ENCODE peak calls at places on chromosomes 11 and 22, in eight cellular contexts. X is tibial nerve, G is Panc1, K is lung, S is Peyer's patch, Z is neural progenitor cell, O is colonic mucosa, H is H1. W is an unnamed sample.

GRCh38 chr22:36925388-36926290 is 12.2 kb downstream of the CSF2RB start:
- DNase-seq in G (no peak), X (no peak), O (no peak), K (no peak), S (no peak), H (no peak), Z (no peak), W (no peak)

GRCh38 chr11:57978686-57979531 is 44.8 kb upstream of the OR9Q1 start:
- DNase-seq in O (no peak), X (no peak), S (no peak), K (no peak), Z (no peak), H (no peak), G (no peak), W (no peak)

GRCh38 chr11:123235687-123236261 is 40.7 kb upstream of the CLMP start:
- DNase-seq in Z (no peak), K (no peak), S (no peak), G (no peak), H (no peak), X (peak; percentile 33), O (no peak), W (no peak)

GRCh38 chr11:69192282-69192681 is 36.5 kb downstream of the SMIM38 start:
- DNase-seq in G (no peak), K (no peak), X (no peak), H (no peak), O (no peak), S (no peak), Z (no peak), W (no peak)

GRCh38 chr22:48499456-48500425 is 1327.9 kb downstream of the BRD1 start:
- DNase-seq in S (no peak), K (no peak), X (no peak), O (no peak), Z (no peak), G (no peak), H (no peak), W (no peak)

GRCh38 chr11:68375337-68375736 is 62.9 kb downstream of the LRP5 start:
- DNase-seq in Z (no peak), H (no peak), G (no peak), S (no peak), O (no peak), X (no peak), K (no peak), W (no peak)

GRCh38 chr22:29744902-29745301 is 21.9 kb downstream of the ZMAT5 start:
- DNase-seq in X (peak; percentile 14), Z (no peak), K (no peak), O (peak; percentile 32), H (no peak), S (no peak), G (no peak), W (peak; percentile 15)

GRCh38 chr11:69868003-69868865 is 49.0 kb upstream of the FGF3 start:
- DNase-seq in O (no peak), S (no peak), X (no peak), G (no peak), K (no peak), Z (peak; percentile 90), H (no peak), W (no peak)

GRCh38 chr22:35622132-35622913 is 5.2 kb upstream of the MB start:
- DNase-seq in O (peak; percentile 63), X (no peak), K (no peak), S (no peak), Z (peak; percentile 66), G (no peak), H (no peak), W (no peak)

GRCh38 chr11:118006153-118006534 is 19.9 kb downstream of the IL10RA start:
- DNase-seq in S (no peak), H (no peak), Z (no peak), G (no peak), K (no peak), O (peak; percentile 13), X (no peak), W (no peak)
- H3K27ac ChIP-seq in S (peak overlapping the region; percentile 45), H (no peak overlapping the region), Z (no peak overlapping the region), G (no peak overlapping the region), K (no peak overlapping the region), O (no peak overlapping the region), X (no peak overlapping the region), W (no peak overlapping the region)

DNA sequence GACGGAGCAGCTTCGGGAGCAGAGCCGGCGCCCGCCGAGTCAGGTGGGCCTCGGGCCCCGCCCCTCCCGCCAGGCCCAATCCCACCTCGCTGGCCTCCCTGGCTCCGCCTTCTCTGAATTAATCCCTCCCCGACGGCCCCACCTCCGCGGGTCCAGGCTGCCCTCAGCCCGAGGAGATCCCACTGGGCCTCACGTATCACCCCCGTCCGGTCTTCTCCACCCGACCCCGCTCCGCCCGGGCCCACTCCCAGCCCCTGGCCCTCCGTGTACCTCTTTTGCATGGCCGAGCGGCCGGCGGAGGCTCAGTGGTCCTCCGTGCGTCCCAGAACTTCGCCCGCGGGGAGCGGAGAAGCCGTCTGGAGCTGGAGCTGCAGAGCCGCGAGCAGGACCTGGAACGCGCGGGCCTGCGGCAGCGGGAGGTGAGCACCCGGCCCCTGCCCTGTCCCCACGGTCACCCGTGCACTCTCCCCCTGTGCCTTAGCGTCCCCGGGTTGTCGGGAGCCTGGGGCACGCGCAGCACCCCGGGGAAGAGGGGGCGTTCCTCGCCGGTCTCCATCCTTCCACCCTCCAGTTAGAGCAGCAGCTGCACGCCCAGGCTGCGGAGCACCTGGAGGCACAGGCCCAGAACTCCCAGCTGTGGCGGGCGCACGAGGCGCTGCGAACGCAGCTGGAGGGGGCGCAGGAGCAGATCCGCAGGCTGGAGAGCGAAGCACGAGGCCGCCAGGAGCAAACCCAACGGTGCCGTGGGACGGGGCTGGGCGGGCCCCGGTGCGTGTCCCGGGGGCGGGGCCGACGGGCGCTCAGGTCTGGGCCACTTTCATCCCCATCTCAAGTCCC is 2.2 kb upstream of the CD151 start:
- DNase-seq in O (peak; percentile 90), S (peak; percentile 84), G (no peak), K (peak; percentile 79), X (no peak), H (no peak), Z (peak; percentile 96), W (no peak)
- H3K4me3 ChIP-seq in O (peak overlapping the region; percentile 8), S (peak overlapping the region; percentile 43), G (peak overlapping the region; percentile 82), K (no peak overlapping the region), X (peak overlapping the region; percentile 44), H (peak overlapping the region; percentile 74), Z (peak overlapping the region; percentile 45), W (peak overlapping the region; percentile 34)

GRCh38 chr11:113473983-113474361 is 1.2 kb downstream of the DRD2 start:
- DNase-seq in S (no peak), H (no peak), X (no peak), Z (no peak), O (no peak), G (no peak), K (no peak), W (no peak)

GRCh38 chr11:113476553-113476952 is 1.4 kb upstream of the DRD2 start:
- DNase-seq in Z (no peak), K (no peak), S (no peak), X (no peak), G (no peak), O (no peak), H (no peak), W (no peak)

GRCh38 chr11:113475160-113475761 is at the start of gene DRD2:
- DNase-seq in X (no peak), O (no peak), G (no peak), Z (peak; percentile 86), K (no peak), H (no peak), S (no peak), W (no peak)

GRCh38 chr11:113474362-113475159 is 637 bp downstream of the DRD2 start:
- DNase-seq in O (peak; percentile 79), G (no peak), X (peak; percentile 66), Z (peak; percentile 95), S (no peak), H (peak; percentile 79), K (peak; percentile 78), W (peak; percentile 42)

GRCh38 chr11:113477321-113477720 is 2.1 kb upstream of the DRD2 start:
- DNase-seq in K (no peak), G (no peak), Z (peak; percentile 50), H (no peak), O (no peak), S (no peak), X (no peak), W (no peak)
- TF ChIP-seq CTCF in K (no peak), G (no peak), Z (peak; percentile 43), H (peak; percentile 62), O (no peak), S (no peak), X (no peak), W (no peak)

GRCh38 chr11:128469220-128469619 is 118.1 kb downstream of the ETS1 start:
- DNase-seq in H (no peak), X (no peak), O (no peak), K (no peak), G (no peak), S (peak; percentile 81), Z (no peak), W (no peak)
- H3K27ac ChIP-seq in H (no peak overlapping the region), X (peak overlapping the region; percentile 91), O (no peak overlapping the region), K (no peak overlapping the region), G (no peak overlapping the region), S (peak overlapping the region; percentile 76), Z (no peak overlapping the region), W (no peak overlapping the region)

GRCh38 chr11:121368504-121368903 is 75.9 kb downstream of the SC5D start:
- DNase-seq in G (no peak), X (no peak), Z (no peak), H (no peak), O (no peak), K (no peak), S (no peak), W (no peak)

GRCh38 chr11:121366038-121366437 is 73.5 kb downstream of the SC5D start:
- DNase-seq in O (no peak), S (no peak), G (no peak), Z (no peak), K (no peak), X (no peak), H (no peak), W (no peak)

GRCh38 chr11:121367434-121367833 is 74.9 kb downstream of the SC5D start:
- DNase-seq in H (no peak), O (no peak), Z (no peak), K (no peak), G (no peak), X (no peak), S (peak; percentile 52), W (no peak)

GRCh38 chr11:121365304-121365703 is 72.7 kb downstream of the SC5D start:
- DNase-seq in O (no peak), G (no peak), S (no peak), X (no peak), K (no peak), Z (no peak), H (no peak), W (no peak)

DNA sequence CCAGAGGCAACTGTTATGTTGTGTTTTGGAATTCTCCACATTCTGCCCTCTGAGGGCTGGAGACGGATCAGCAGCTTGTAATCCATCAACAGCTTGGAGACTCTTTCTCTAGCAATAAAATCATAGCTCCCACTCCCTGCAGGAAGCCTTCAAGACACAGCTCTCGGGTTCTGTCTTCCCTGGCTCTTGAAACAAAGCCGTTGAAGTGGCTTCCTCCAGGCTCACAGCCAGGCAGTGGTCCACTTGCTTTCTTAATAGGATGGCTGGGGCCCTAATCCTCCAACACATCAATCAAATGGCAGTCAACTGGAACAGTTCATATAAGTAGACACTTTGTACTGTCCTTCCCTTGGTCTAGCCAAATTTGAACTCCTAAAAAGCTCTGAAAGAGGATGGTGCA is 74.4 kb downstream of the SC5D start:
- DNase-seq in S (no peak), G (no peak), O (no peak), H (no peak), K (no peak), Z (no peak), X (no peak), W (no peak)
- H3K4me3 ChIP-seq in S (no peak overlapping the region), G (no peak overlapping the region), O (no peak overlapping the region), H (no peak overlapping the region), K (no peak overlapping the region), Z (no peak overlapping the region), X (no peak overlapping the region), W (no peak overlapping the region)

GRCh38 chr11:120500414-120500936 is 11.1 kb upstream of the GRIK4 start:
- DNase-seq in O (no peak), Z (peak; percentile 29), X (peak; percentile 23), H (no peak), K (no peak), G (no peak), S (no peak), W (no peak)
- TF ChIP-seq CTCF in O (no peak), Z (no peak), X (no peak), H (no peak), K (no peak), G (no peak), S (no peak), W (no peak)

W was measured in AG04450.